ENCODE peak calls at places on chromosomes 7 and 10, in seven cellular contexts. G, P, D, B, N, Q and Y are unnamed samples.
A peak's percentile ranks its signal among the peaks of the same experiment; 100 is the strongest.

GRCh38 chr10:131081386-131081785 is 230.1 kb downstream of the TCERG1L start:
- DNase-seq in P (no peak), Q (no peak), N (no peak), G (no peak), B (no peak), D (no peak), Y (no peak)

GRCh38 chr7:1529383-1530116 is 952 bp upstream of the MAFK start:
- DNase-seq in P (no peak), B (no peak), N (peak; percentile 67), G (no peak), D (no peak), Q (no peak), Y (no peak)

GRCh38 chr7:129801882-129802281 is 150.9 kb downstream of the UBE2H start:
- DNase-seq in G (no peak), P (no peak), N (no peak), B (no peak), Q (no peak), D (peak; percentile 76), Y (no peak)

GRCh38 chr10:110016037-110016436 is 8.3 kb downstream of the ADD3 start:
- DNase-seq in P (no peak), D (peak; percentile 63), B (no peak), N (no peak), Q (peak; percentile 28), G (no peak), Y (no peak)

GRCh38 chr10:86194684-86195083 is 171.9 kb downstream of the GRID1 start:
- DNase-seq in B (no peak), N (no peak), D (no peak), Q (no peak), P (no peak), G (no peak), Y (no peak)

GRCh38 chr7:117750612-117751563 is 122.4 kb downstream of the CTTNBP2 start:
- DNase-seq in N (no peak), P (no peak), D (peak; percentile 59), B (no peak), Q (peak; percentile 50), G (no peak), Y (no peak)

GRCh38 chr10:63523015-63523414 is 1.8 kb downstream of the REEP3 start:
- DNase-seq in N (no peak), Q (no peak), B (no peak), G (no peak), P (no peak), D (no peak), Y (no peak)

GRCh38 chr10:103491729-103492364 is 1.7 kb upstream of the NEURL1 start:
- DNase-seq in D (no peak), G (no peak), N (no peak), P (peak; percentile 97), B (no peak), Q (peak; percentile 98), Y (peak; percentile 92)

GRCh38 chr10:47346572-47347302 is 1.4 kb upstream of the RBP3 start:
- DNase-seq in G (no peak), Q (no peak), P (no peak), D (no peak), N (no peak), B (no peak), Y (no peak)

GRCh38 chr7:129793506-129794310 is 159.1 kb downstream of the UBE2H start:
- DNase-seq in P (no peak), B (no peak), Q (no peak), N (no peak), D (no peak), G (no peak), Y (no peak)

GRCh38 chr10:52774600-52775106 is 2.1 kb upstream of the MBL2 start:
- DNase-seq in N (no peak), B (no peak), D (no peak), G (no peak), Q (no peak), P (no peak), Y (no peak)

GRCh38 chr7:108016841-108017775 is 14.1 kb upstream of the LAMB1 start:
- DNase-seq in Q (peak; percentile 70), B (no peak), N (no peak), D (peak; percentile 46), P (no peak), G (no peak), Y (no peak)

GRCh38 chr7:34107306-34107705 is 202.0 kb downstream of the BMPER start:
- DNase-seq in D (no peak), G (no peak), B (no peak), P (no peak), N (no peak), Q (peak; percentile 63), Y (no peak)

GRCh38 chr10:46255696-46256355 is 31.0 kb upstream of the ANTXRL start:
- DNase-seq in D (peak; percentile 82), Q (peak; percentile 12), P (no peak), N (peak; percentile 63), G (peak; percentile 77), B (peak; percentile 71), Y (no peak)

GRCh38 chr10:99528867-99529285 is 3.9 kb upstream of the NKX2-3 start:
- DNase-seq in G (no peak), P (no peak), B (no peak), Q (no peak), D (no peak), N (no peak), Y (no peak)

GRCh38 chr7:100681491-100682227 is 8.1 kb downstream of the GNB2 start:
- DNase-seq in B (peak; percentile 6), N (no peak), D (no peak), G (no peak), Q (no peak), P (no peak), Y (no peak)

GRCh38 chr7:6621195-6622128 is 6.1 kb downstream of the ZNF853 start:
- DNase-seq in N (no peak), Q (no peak), G (no peak), B (no peak), D (no peak), P (no peak), Y (no peak)

GRCh38 chr7:26735976-26736600 is 128.3 kb downstream of the SKAP2 start:
- DNase-seq in G (no peak), D (peak; percentile 61), Q (no peak), B (no peak), P (no peak), N (no peak), Y (no peak)

GRCh38 chr7:149626972-149627371 is 129.4 kb upstream of the ZNF746 start:
- DNase-seq in P (no peak), G (no peak), B (no peak), Q (no peak), N (no peak), D (peak; percentile 3), Y (no peak)

GRCh38 chr7:149625339-149625946 is 127.8 kb upstream of the ZNF746 start:
- DNase-seq in P (peak; percentile 4), G (peak; percentile 77), D (peak; percentile 89), N (peak; percentile 66), Q (peak; percentile 54), B (peak; percentile 68), Y (no peak)

GRCh38 chr7:149627911-149628310 is 130.3 kb upstream of the ZNF746 start:
- DNase-seq in Q (no peak), D (no peak), N (no peak), G (no peak), B (no peak), P (no peak), Y (no peak)

GRCh38 chr7:149624419-149625338 is 127.1 kb upstream of the ZNF746 start:
- DNase-seq in N (peak; percentile 96), B (peak; percentile 95), G (peak; percentile 92), D (peak; percentile 96), Q (peak; percentile 91), P (peak; percentile 59), Y (peak; percentile 31)

DNA sequence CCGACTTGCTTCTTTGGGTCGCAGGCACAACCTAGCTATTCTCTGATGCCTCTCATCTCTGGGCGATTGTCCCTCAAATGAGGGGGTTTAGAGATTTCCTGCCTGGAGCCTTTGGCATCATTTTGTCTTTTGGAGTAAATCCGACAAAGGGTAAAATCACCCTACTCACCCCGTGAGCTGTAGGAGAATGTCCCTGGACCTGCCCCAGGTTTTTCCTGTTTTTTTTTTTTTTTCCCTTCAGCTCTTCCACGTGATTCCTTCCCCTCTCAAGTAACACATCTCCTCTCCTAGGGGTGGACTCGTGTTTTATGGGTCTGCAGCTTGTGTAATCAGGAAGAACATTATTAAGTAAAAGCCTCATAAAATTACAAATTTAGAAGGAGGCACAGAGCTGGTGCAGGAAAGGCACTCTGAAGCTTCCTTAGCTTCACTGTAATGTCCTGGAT is 128.4 kb upstream of the ZNF746 start:
- DNase-seq in G (no peak), Q (no peak), B (no peak), D (no peak), P (no peak), N (no peak), Y (no peak)
- H3K4me3 ChIP-seq in G (no peak overlapping the region), Q (no peak overlapping the region), B (no peak overlapping the region), D (no peak overlapping the region), P (no peak overlapping the region), N (no peak overlapping the region), Y (no peak overlapping the region)

GRCh38 chr7:106736123-106736507 is 75.2 kb upstream of the CCDC71L start:
- DNase-seq in G (no peak), B (no peak), Q (no peak), D (no peak), N (no peak), P (no peak), Y (no peak)

GRCh38 chr7:106735637-106736036 is 74.7 kb upstream of the CCDC71L start:
- DNase-seq in P (no peak), B (no peak), N (no peak), Q (no peak), D (no peak), G (no peak), Y (no peak)

GRCh38 chr7:106732045-106732444 is 71.1 kb upstream of the CCDC71L start:
- DNase-seq in Q (no peak), N (no peak), B (no peak), P (no peak), G (no peak), D (no peak), Y (no peak)

GRCh38 chr7:106736508-106737201 is 75.7 kb upstream of the CCDC71L start:
- DNase-seq in D (peak; percentile 90), B (peak; percentile 27), P (peak; percentile 45), N (no peak), Q (peak; percentile 83), G (no peak), Y (peak; percentile 14)

GRCh38 chr7:106737202-106737562 is 76.2 kb upstream of the CCDC71L start:
- DNase-seq in G (no peak), N (no peak), B (no peak), Q (peak; percentile 63), P (no peak), D (peak; percentile 14), Y (no peak)
- TF ChIP-seq CTCF in G (peak; percentile 30), N (no peak), B (no peak), Q (peak; percentile 63), P (peak; percentile 33), D (peak; percentile 42), Y (peak; percentile 43)

GRCh38 chr7:2583798-2584580 is 25.2 kb downstream of the IQCE start:
- DNase-seq in N (no peak), G (no peak), P (no peak), Q (no peak), D (no peak), B (no peak), Y (no peak)
- H3K4me3 ChIP-seq in N (no peak overlapping the region), G (no peak overlapping the region), P (no peak overlapping the region), Q (no peak overlapping the region), D (no peak overlapping the region), B (no peak overlapping the region), Y (no peak overlapping the region)

GRCh38 chr10:116490028-116490662 is 55.6 kb upstream of the PNLIP start:
- DNase-seq in Q (peak; percentile 16), B (no peak), G (no peak), D (peak; percentile 76), P (no peak), N (no peak), Y (no peak)
- TF ChIP-seq CTCF in Q (peak; percentile 59), B (peak; percentile 68), G (peak; percentile 67), D (peak; percentile 87), P (peak; percentile 55), N (peak; percentile 49), Y (peak; percentile 45)

GRCh38 chr7:42222891-42223290 is 14.1 kb downstream of the GLI3 start:
- DNase-seq in P (no peak), Q (no peak), G (no peak), N (no peak), D (peak; percentile 85), B (peak; percentile 10), Y (no peak)
- H3K4me3 ChIP-seq in P (no peak overlapping the region), Q (no peak overlapping the region), G (no peak overlapping the region), N (no peak overlapping the region), D (peak overlapping the region; percentile 13), B (no peak overlapping the region), Y (no peak overlapping the region)